ENCODE peak calls at places on chromosomes 4 and X, in ten cellular contexts. P, N, L, Z, O, Y, U, G, H and C are unnamed samples.
A peak's percentile ranks its signal among the peaks of the same experiment; 100 is the strongest.

GRCh38 chr4:5932021-5932553 is 39.2 kb upstream of the CRMP1 start:
- DNase-seq in N (peak; percentile 28), O (peak; percentile 32), H (no peak), U (no peak), P (no peak), G (no peak), Y (no peak), L (no peak), Z (no peak), C (no peak)

GRCh38 chr4:121594796-121595526 is 101.8 kb downstream of the ANXA5 start:
- DNase-seq in Z (no peak), U (no peak), O (no peak), N (no peak), G (no peak), Y (no peak), L (no peak), P (no peak), H (no peak), C (peak; percentile 81)

GRCh38 chr4:55080174-55080865 is 45.1 kb downstream of the KDR start:
- DNase-seq in Y (no peak), P (no peak), U (no peak), Z (no peak), G (no peak), O (no peak), H (no peak), N (no peak), L (no peak), C (peak; percentile 79)

GRCh38 chrX:19625612-19626011 is 110.3 kb upstream of the MAP3K15 start:
- DNase-seq in H (no peak), Y (no peak), G (no peak), N (no peak), L (no peak), O (no peak), P (no peak), Z (no peak), U (no peak), C (peak; percentile 9)

GRCh38 chr4:12928751-12929150 is 555.4 kb downstream of the RAB28 start:
- DNase-seq in H (no peak), U (no peak), G (no peak), P (no peak), Y (no peak), Z (no peak), L (no peak), N (no peak), O (no peak), C (no peak)

GRCh38 chrX:150635952-150636351 is 57.2 kb upstream of the MTMR1 start:
- DNase-seq in G (no peak), U (peak; percentile 20), L (no peak), N (no peak), Z (no peak), O (no peak), H (no peak), Y (no peak), P (no peak), C (peak; percentile 83)

GRCh38 chr4:8205749-8206611 is 6.9 kb downstream of the SH3TC1 start:
- DNase-seq in L (no peak), O (no peak), Z (no peak), H (peak; percentile 68), U (no peak), N (no peak), G (peak; percentile 87), Y (no peak), P (no peak), C (no peak)

GRCh38 chr4:99102634-99103033 is 14.0 kb upstream of the ADH5 start:
- DNase-seq in N (no peak), Z (no peak), L (no peak), Y (no peak), U (no peak), O (no peak), G (no peak), H (no peak), P (no peak), C (no peak)

GRCh38 chr4:7381221-7381889 is 53.4 kb downstream of the PSAPL1 start:
- DNase-seq in G (peak; percentile 39), P (no peak), H (no peak), O (peak; percentile 52), L (no peak), N (no peak), U (no peak), Z (no peak), Y (no peak), C (peak; percentile 11)

GRCh38 chr4:114272226-114272625 is 292.8 kb upstream of the ARSJ start:
- DNase-seq in P (no peak), N (no peak), Z (no peak), L (no peak), G (no peak), H (no peak), U (peak; percentile 58), O (no peak), Y (no peak), C (peak; percentile 98)

GRCh38 chr4:8010618-8011017 is 71.0 kb upstream of the AFAP1 start:
- DNase-seq in O (no peak), P (no peak), H (peak; percentile 79), Y (no peak), N (no peak), Z (peak; percentile 45), G (no peak), U (no peak), L (no peak), C (no peak)

GRCh38 chr4:57850141-57850540 is 740.0 kb upstream of the IGFBP7 start:
- DNase-seq in N (no peak), Y (no peak), P (no peak), L (no peak), Z (no peak), G (no peak), U (no peak), O (no peak), H (no peak), C (no peak)

GRCh38 chr4:3340703-3341088 is 47.9 kb downstream of the RGS12 start:
- DNase-seq in N (no peak), Z (no peak), O (no peak), H (peak; percentile 90), G (no peak), Y (no peak), P (peak; percentile 81), L (no peak), U (no peak), C (no peak)

GRCh38 chrX:132615396-132616131 is 126.7 kb upstream of the MBNL3 start:
- DNase-seq in U (no peak), H (no peak), L (peak; percentile 41), N (no peak), G (no peak), Y (no peak), O (peak; percentile 60), P (no peak), Z (peak; percentile 53), C (peak; percentile 41)

GRCh38 chrX:47749185-47749967 is 87.3 kb upstream of the ZNF81 start:
- DNase-seq in N (no peak), P (no peak), U (no peak), L (no peak), Y (no peak), O (no peak), H (no peak), Z (no peak), G (no peak), C (peak; percentile 57)

GRCh38 chrX:55451125-55451524 is 802 bp upstream of the MAGEH1 start:
- DNase-seq in Z (no peak), O (no peak), P (no peak), L (no peak), H (no peak), N (no peak), U (no peak), Y (no peak), G (no peak), C (no peak)
- H3K4me3 ChIP-seq in Z (no peak overlapping the region), O (peak overlapping the region; percentile 66), P (peak overlapping the region; percentile 55), L (no peak overlapping the region), H (peak overlapping the region; percentile 62), N (peak overlapping the region; percentile 71), U (peak overlapping the region; percentile 67), Y (no peak overlapping the region), G (peak overlapping the region; percentile 54), C (no peak overlapping the region)

GRCh38 chr4:95363579-95363965 is 185.2 kb downstream of the UNC5C start:
- DNase-seq in U (no peak), H (no peak), O (no peak), L (no peak), Z (no peak), Y (no peak), G (no peak), N (no peak), P (no peak), C (no peak)

GRCh38 chr4:95363966-95364365 is 184.8 kb downstream of the UNC5C start:
- DNase-seq in P (no peak), Z (no peak), N (no peak), G (no peak), U (no peak), L (no peak), O (no peak), Y (no peak), H (no peak), C (no peak)

GRCh38 chr4:95361696-95361965 is 187.1 kb downstream of the UNC5C start:
- DNase-seq in G (no peak), N (no peak), Z (no peak), Y (no peak), H (no peak), L (no peak), U (no peak), O (no peak), P (no peak), C (no peak)

GRCh38 chr4:95362066-95362465 is 186.7 kb downstream of the UNC5C start:
- DNase-seq in H (no peak), O (no peak), P (no peak), U (no peak), G (no peak), L (no peak), N (no peak), Z (no peak), Y (no peak), C (no peak)

GRCh38 chr4:95362906-95363578 is 185.7 kb downstream of the UNC5C start:
- DNase-seq in Y (no peak), H (no peak), G (no peak), N (no peak), P (no peak), O (no peak), Z (peak; percentile 19), L (peak; percentile 32), U (no peak), C (peak; percentile 14)
- TF ChIP-seq CTCF in Y (no peak), H (no peak), G (no peak), N (no peak), P (no peak), O (no peak), Z (no peak), L (no peak), U (peak; percentile 37), C (peak; percentile 11)

GRCh38 chr4:4386736-4387392 is at the start of gene NSG1:
- DNase-seq in P (no peak), Y (no peak), N (no peak), U (no peak), G (no peak), L (no peak), H (no peak), Z (no peak), O (no peak), C (peak; percentile 14)
- H3K4me3 ChIP-seq in P (peak within 1 kb of the TSS; percentile 60), Y (peak within 1 kb of the TSS; percentile 44), N (peak within 1 kb of the TSS; percentile 71), U (peak within 1 kb of the TSS; percentile 36), G (peak within 1 kb of the TSS; percentile 45), L (peak within 1 kb of the TSS; percentile 25), H (peak within 1 kb of the TSS; percentile 29), Z (peak within 1 kb of the TSS; percentile 32), O (peak within 1 kb of the TSS; percentile 60), C (no peak within 1 kb of the TSS)

GRCh38 chrX:120753413-120754251 is 122.0 kb downstream of the CT47B1 start:
- DNase-seq in Y (no peak), O (no peak), H (no peak), L (no peak), N (no peak), G (no peak), P (no peak), Z (no peak), U (no peak), C (no peak)
- TF ChIP-seq CTCF in Y (no peak), O (no peak), H (no peak), L (no peak), N (no peak), G (no peak), P (no peak), Z (no peak), U (no peak), C (no peak)